ENCODE peak calls at places on chromosomes 4 and X, in ten cellular contexts. K is thoracic aorta, W is mesothelial cell of epicardium, F is fibroblast of pulmonary artery, Z is heart left ventricle, E is epithelial cell of esophagus, G is lower lobe of right lung, U is cardiac fibroblast, R is GM20000, Y is fibroblast of lung. V is an unnamed sample.
A peak's percentile ranks its signal among the peaks of the same experiment; 100 is the strongest.

GRCh38 chr4:32789026-32789608 is 2068.9 kb downstream of the PCDH7 start:
- DNase-seq in K (no peak), R (no peak), G (no peak), E (peak; percentile 95), W (no peak), Y (peak; percentile 62), U (peak; percentile 0), Z (no peak), F (peak; percentile 80), V (no peak)

GRCh38 chr4:7172946-7173345 is 19.4 kb upstream of the SORCS2 start:
- DNase-seq in Y (no peak), U (no peak), K (no peak), R (no peak), Z (peak; percentile 42), W (no peak), F (no peak), E (no peak), G (no peak), V (no peak)

GRCh38 chrX:96181571-96181970 is 503.1 kb upstream of the DIAPH2 start:
- DNase-seq in W (no peak), E (no peak), K (no peak), F (no peak), Y (no peak), U (no peak), Z (no peak), G (no peak), R (no peak), V (no peak)

GRCh38 chr4:19123681-19124080 is 1102.1 kb upstream of the LCORL start:
- DNase-seq in F (no peak), Y (no peak), G (no peak), U (no peak), W (no peak), Z (no peak), E (no peak), R (no peak), K (no peak), V (no peak)

GRCh38 chr4:123945301-123945700 is 548.7 kb downstream of the SPRY1 start:
- DNase-seq in G (no peak), Z (no peak), U (no peak), Y (no peak), K (no peak), R (no peak), E (no peak), F (no peak), W (no peak), V (no peak)

GRCh38 chr4:153207561-153207960 is 3.3 kb downstream of the TRIM2 start:
- DNase-seq in W (no peak), Y (peak; percentile 30), K (no peak), F (peak; percentile 38), E (no peak), R (no peak), Z (peak; percentile 69), U (peak; percentile 45), G (no peak), V (no peak)

GRCh38 chr4:137647375-137647774 is 115.1 kb upstream of the PCDH18 start:
- DNase-seq in K (no peak), F (no peak), U (no peak), W (no peak), R (peak; percentile 10), Z (no peak), E (no peak), G (no peak), Y (no peak), V (peak; percentile 47)

GRCh38 chrX:131441033-131441432 is 102.8 kb upstream of the OR13H1 start:
- DNase-seq in Z (no peak), R (no peak), E (peak; percentile 0), F (no peak), K (no peak), U (peak; percentile 0), G (no peak), W (no peak), Y (peak; percentile 6), V (no peak)

GRCh38 chr4:1544861-1545275 is 138.6 kb upstream of the NKX1-1 start:
- DNase-seq in W (no peak), K (no peak), E (no peak), R (no peak), G (no peak), Y (no peak), F (no peak), U (no peak), Z (peak; percentile 46), V (no peak)

GRCh38 chr4:145979160-145979559 is 40.5 kb upstream of the ZNF827 start:
- DNase-seq in F (no peak), G (no peak), Y (no peak), Z (no peak), U (no peak), E (no peak), R (no peak), K (no peak), W (no peak), V (no peak)

GRCh38 chr4:10173754-10174749 is 57.5 kb upstream of the WDR1 start:
- DNase-seq in U (no peak), W (no peak), G (peak; percentile 55), F (peak; percentile 50), Z (peak; percentile 73), R (no peak), E (peak; percentile 48), Y (no peak), K (peak; percentile 17), V (no peak)

GRCh38 chr4:137300776-137301175 is 231.5 kb downstream of the PCDH18 start:
- DNase-seq in G (no peak), K (no peak), U (peak; percentile 80), W (no peak), E (peak; percentile 55), R (no peak), Y (peak; percentile 44), F (no peak), Z (no peak), V (no peak)

GRCh38 chrX:38313190-38313589 is 14.1 kb downstream of the RPGR start:
- DNase-seq in U (peak; percentile 49), R (no peak), Z (no peak), F (no peak), W (no peak), E (peak; percentile 47), Y (peak; percentile 19), K (no peak), G (no peak), V (no peak)

GRCh38 chr4:7828926-7829325 is 110.7 kb downstream of the AFAP1 start:
- DNase-seq in E (peak; percentile 43), F (peak; percentile 79), Z (no peak), Y (peak; percentile 77), G (no peak), U (peak; percentile 93), R (no peak), K (no peak), W (no peak), V (no peak)

DNA sequence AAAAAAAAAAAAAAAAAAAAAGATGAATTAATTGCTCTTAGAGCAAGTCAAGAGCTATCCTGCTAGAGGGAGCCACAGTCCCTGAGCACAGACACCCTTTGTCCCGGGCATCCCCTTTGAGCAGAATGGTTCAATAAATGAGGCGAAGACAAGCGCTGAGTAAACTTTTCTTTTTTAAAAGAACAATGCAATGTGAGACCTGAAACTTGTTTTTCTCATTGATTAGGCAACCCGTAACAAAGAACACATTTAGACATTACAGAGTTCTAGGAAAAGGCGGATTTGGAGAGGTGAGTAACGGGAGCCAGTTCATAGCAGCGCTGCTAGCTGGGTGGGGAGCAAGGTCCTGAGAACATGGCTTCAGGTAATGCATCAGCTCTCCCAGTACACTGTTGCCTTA is 46.1 kb downstream of the GRK4 start:
- DNase-seq in W (no peak), Y (peak; percentile 26), F (peak; percentile 16), Z (no peak), R (peak; percentile 59), K (no peak), G (no peak), E (peak; percentile 87), U (peak; percentile 17), V (peak; percentile 56)
- TF ChIP-seq CTCF in W (no peak), Y (no peak), F (peak; percentile 11), Z (no peak), R (peak; percentile 26), K (no peak), G (no peak), E (peak; percentile 61), U (peak; percentile 20), V (peak; percentile 31)

GRCh38 chr4:128221556-128221955 is 66.1 kb downstream of the PGRMC2 start:
- DNase-seq in E (no peak), R (no peak), F (no peak), Y (no peak), W (no peak), Z (no peak), G (no peak), K (no peak), U (no peak), V (no peak)

GRCh38 chr4:128225148-128225547 is 62.5 kb downstream of the PGRMC2 start:
- DNase-seq in R (no peak), Y (peak; percentile 38), E (no peak), W (peak; percentile 34), U (peak; percentile 77), K (no peak), F (peak; percentile 71), Z (no peak), G (no peak), V (no peak)

GRCh38 chr4:128220286-128221235 is 67.1 kb downstream of the PGRMC2 start:
- DNase-seq in W (no peak), K (no peak), E (peak; percentile 66), R (peak; percentile 42), Z (no peak), F (peak; percentile 73), U (peak; percentile 82), G (no peak), Y (peak; percentile 74), V (peak; percentile 42)
- TF ChIP-seq CTCF in W (no peak), K (peak; percentile 19), E (peak; percentile 22), R (no peak), Z (peak; percentile 35), F (peak; percentile 36), U (peak; percentile 26), G (peak; percentile 26), Y (no peak), V (peak; percentile 27)

DNA sequence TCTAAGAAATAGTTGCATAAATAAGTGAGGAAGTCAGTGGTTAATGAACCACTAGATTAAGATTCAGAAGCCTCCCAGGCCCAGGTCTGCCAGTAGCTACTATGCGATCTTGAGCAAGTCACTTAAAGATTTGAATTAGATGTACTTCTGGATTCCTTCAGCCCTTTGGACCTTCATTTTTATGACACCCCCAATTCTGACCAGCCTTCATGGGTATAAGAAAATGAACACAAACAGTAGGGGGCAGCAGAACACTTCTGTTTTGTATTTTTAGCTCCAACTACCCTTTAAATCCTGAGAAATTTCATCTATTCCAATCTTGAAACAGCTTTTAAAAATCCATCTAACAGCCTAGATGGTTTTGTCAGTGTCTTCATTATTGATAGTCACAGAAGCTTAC is 19.0 kb downstream of the TMEM47 start:
- DNase-seq in R (no peak), U (peak; percentile 70), Y (peak; percentile 68), W (no peak), K (no peak), G (no peak), F (peak; percentile 66), E (peak; percentile 41), Z (no peak), V (no peak)
- TF ChIP-seq CTCF in R (peak; percentile 17), U (peak; percentile 31), Y (peak; percentile 32), W (peak; percentile 60), K (peak; percentile 28), G (peak; percentile 36), F (peak; percentile 38), E (peak; percentile 42), Z (peak; percentile 52), V (peak; percentile 50)

DNA sequence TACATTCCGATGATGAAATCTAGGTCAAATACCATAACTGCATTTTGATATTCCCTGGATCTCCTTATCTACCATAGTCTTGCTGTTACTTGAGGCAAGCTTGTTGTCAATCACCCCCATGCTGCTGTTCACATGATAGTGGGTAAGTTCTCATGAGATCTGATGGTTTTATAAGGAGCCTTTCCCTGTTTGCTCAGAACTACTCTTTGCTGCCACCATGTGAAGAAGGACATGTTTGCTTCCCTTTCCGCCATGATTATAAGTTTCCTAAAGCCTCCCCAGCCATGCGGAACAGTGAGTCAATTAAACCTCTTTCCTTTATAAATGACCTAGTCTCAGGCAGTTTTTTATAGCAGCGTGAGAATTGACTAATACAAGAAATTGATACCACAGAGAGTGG is 432.0 kb downstream of the GLUD2 start:
- DNase-seq in E (peak; percentile 3), R (no peak), K (no peak), U (peak; percentile 1), G (no peak), W (no peak), F (no peak), Z (no peak), Y (no peak), V (no peak)
- TF ChIP-seq CTCF in E (peak; percentile 6), R (no peak), K (no peak), U (no peak), G (no peak), W (no peak), F (no peak), Z (no peak), Y (no peak), V (no peak)

V was measured in GM13977.